ENCODE peak calls at places on chromosomes 13 and 19, in four cellular contexts. O, D, J and S are unnamed samples.
A peak's percentile ranks its signal among the peaks of the same experiment; 100 is the strongest.

GRCh38 chr19:14375055-14375581 is 6.1 kb upstream of the ADGRE5 start:
- DNase-seq in O (no peak), D (peak; percentile 62), J (no peak), S (no peak)

GRCh38 chr13:59360108-59360507 is 803.6 kb downstream of the DIAPH3 start:
- DNase-seq in O (no peak), D (no peak), J (no peak), S (no peak)

GRCh38 chr19:45601524-45602522 is at the start of gene GPR4:
- DNase-seq in O (no peak), D (no peak), J (peak; percentile 74), S (no peak)

GRCh38 chr13:107348931-107349330 is 781.0 kb upstream of the ARGLU1 start:
- DNase-seq in O (no peak), D (no peak), J (no peak), S (no peak)

GRCh38 chr13:20197361-20197834 is 4.7 kb upstream of the GJB2 start:
- DNase-seq in O (no peak), D (no peak), J (peak; percentile 53), S (no peak)

GRCh38 chr13:81597101-81597500 is 1256.2 kb upstream of the SPRY2 start:
- DNase-seq in O (no peak), D (no peak), J (no peak), S (no peak)

GRCh38 chr19:29260477-29261317 is 47.7 kb upstream of the UQCRFS1 start:
- DNase-seq in O (no peak), D (no peak), J (peak; percentile 89), S (no peak)

GRCh38 chr13:20192470-20193141 is at the start of gene GJB2:
- DNase-seq in O (no peak), D (no peak), J (peak; percentile 43), S (no peak)

GRCh38 chr13:25885418-25885817 is 166.4 kb downstream of the SHISA2 start:
- DNase-seq in O (no peak), D (no peak), J (no peak), S (no peak)

GRCh38 chr13:25882732-25883357 is 169.0 kb downstream of the SHISA2 start:
- DNase-seq in O (no peak), D (no peak), J (peak; percentile 41), S (no peak)

GRCh38 chr19:11382898-11383705 is 1.0 kb downstream of the EPOR start:
- DNase-seq in O (no peak), D (peak; percentile 13), J (peak; percentile 71), S (no peak)

GRCh38 chr13:70874646-70875045 is 766.4 kb upstream of the KLHL1 start:
- DNase-seq in O (no peak), D (no peak), J (no peak), S (no peak)

GRCh38 chr13:44899967-44900366 is 89.3 kb downstream of the NUFIP1 start:
- DNase-seq in O (no peak), D (no peak), J (no peak), S (no peak)

GRCh38 chr19:49691243-49692101 is 556 bp downstream of the CPT1C start:
- DNase-seq in O (peak; percentile 70), D (no peak), J (peak; percentile 96), S (peak; percentile 73)

GRCh38 chr13:50713849-50714248 is 129.6 kb downstream of the DLEU7 start:
- DNase-seq in O (no peak), D (no peak), J (no peak), S (no peak)

GRCh38 chr19:7977723-7978040 is 27.8 kb downstream of the ELAVL1 start:
- DNase-seq in O (no peak), D (no peak), J (no peak), S (no peak)

GRCh38 chr19:6801397-6802086 is 29.0 kb downstream of the VAV1 start:
- DNase-seq in O (no peak), D (peak; percentile 72), J (peak; percentile 41), S (peak; percentile 21)

GRCh38 chr13:102817907-102818306 is 19.0 kb downstream of the BIVM start:
- DNase-seq in O (no peak), D (no peak), J (peak; percentile 50), S (no peak)

GRCh38 chr13:24097667-24098066 is 62.9 kb upstream of the SPATA13 start:
- DNase-seq in O (no peak), D (no peak), J (no peak), S (no peak)

GRCh38 chr19:485583-486236 is 10.6 kb upstream of the MADCAM1 start:
- DNase-seq in O (no peak), D (no peak), J (peak; percentile 73), S (no peak)

GRCh38 chr13:113533441-113533840 is 42.9 kb upstream of the DCUN1D2 start:
- DNase-seq in O (no peak), D (no peak), J (peak; percentile 68), S (no peak)

GRCh38 chr19:17511724-17512573 is 500 bp downstream of the PGLS start:
- DNase-seq in O (peak; percentile 92), D (peak; percentile 64), J (peak; percentile 92), S (peak; percentile 85)

GRCh38 chr13:40345654-40346372 is 320.6 kb downstream of the FOXO1 start:
- DNase-seq in O (no peak), D (no peak), J (no peak), S (peak; percentile 58)

GRCh38 chr19:47362321-47362720 is 13.2 kb downstream of the DHX34 start:
- DNase-seq in O (no peak), D (no peak), J (no peak), S (no peak)

GRCh38 chr13:99842379-99842778 is 129.2 kb downstream of the ZIC5 start:
- DNase-seq in O (no peak), D (no peak), J (no peak), S (no peak)

GRCh38 chr19:11191273-11191755 is 6.0 kb downstream of the KANK2 start:
- DNase-seq in O (peak; percentile 54), D (no peak), J (no peak), S (peak; percentile 78)